ENCODE peak calls at places on chromosomes 7 and 10, in ten cellular contexts. M is gastrocnemius medialis, O is esophagus muscularis mucosa, S is tibial nerve, X is breast epithelium, W is stomach, Q is body of pancreas, N is sigmoid colon, C is uterus, I is esophagus squamous epithelium. D is an unnamed sample.

GRCh38 chr7:332646-333398 is 42.9 kb downstream of the FOXL3 start:
- DNase-seq in M (peak; percentile 25), S (peak; percentile 47), I (no peak), X (peak; percentile 80), O (no peak), W (peak; percentile 92), N (peak; percentile 86), Q (peak; percentile 90), C (peak; percentile 62), D (peak; percentile 83)

GRCh38 chr10:44979281-44980181 is 922 bp upstream of the DEPP1 start:
- DNase-seq in I (no peak), O (no peak), N (peak; percentile 66), X (no peak), M (no peak), C (peak; percentile 24), W (no peak), Q (peak; percentile 37), S (no peak), D (no peak)

GRCh38 chr10:121437596-121437995 is 160.6 kb downstream of the FGFR2 start:
- DNase-seq in I (no peak), O (no peak), S (peak; percentile 18), W (peak; percentile 27), C (peak; percentile 45), X (no peak), M (no peak), Q (no peak), N (peak; percentile 87), D (no peak)

GRCh38 chr7:42485171-42485838 is 248.3 kb upstream of the GLI3 start:
- DNase-seq in Q (no peak), M (no peak), C (no peak), S (no peak), X (no peak), O (no peak), I (no peak), N (no peak), W (no peak), D (no peak)

GRCh38 chr7:105224884-105225651 is 163.7 kb downstream of the SRPK2 start:
- DNase-seq in Q (no peak), X (no peak), W (no peak), M (no peak), C (no peak), S (no peak), I (no peak), N (no peak), O (no peak), D (no peak)

GRCh38 chr10:51397695-51398094 is 301.7 kb downstream of the CSTF2T start:
- DNase-seq in O (no peak), Q (peak; percentile 80), N (peak; percentile 73), I (no peak), S (no peak), C (peak; percentile 61), X (peak; percentile 58), W (peak; percentile 89), M (peak; percentile 64), D (peak; percentile 76)

GRCh38 chr10:80199828-80200227 is 5.5 kb downstream of the ANXA11 start:
- DNase-seq in X (no peak), S (peak; percentile 41), W (peak; percentile 41), O (no peak), N (no peak), Q (no peak), C (peak; percentile 39), M (no peak), I (no peak), D (no peak)

GRCh38 chr10:93412801-93413200 is 69.3 kb downstream of the MYOF start:
- DNase-seq in M (no peak), Q (no peak), O (no peak), X (no peak), S (no peak), I (no peak), C (no peak), N (no peak), W (no peak), D (no peak)

GRCh38 chr10:77643795-77644468 is 6.3 kb upstream of the KCNMA1 start:
- DNase-seq in I (no peak), N (no peak), W (peak; percentile 40), M (no peak), X (no peak), Q (peak; percentile 36), S (no peak), C (no peak), O (no peak), D (peak; percentile 23)

GRCh38 chr7:84271550-84271949 is 77.0 kb upstream of the SEMA3A start:
- DNase-seq in I (no peak), M (no peak), C (no peak), X (no peak), W (no peak), N (no peak), O (no peak), Q (no peak), S (no peak), D (no peak)

GRCh38 chr7:146090023-146090645 is 26.5 kb upstream of the CNTNAP2 start:
- DNase-seq in Q (no peak), I (no peak), N (no peak), O (no peak), X (no peak), W (no peak), S (no peak), M (no peak), C (no peak), D (no peak)

GRCh38 chr10:69071610-69072009 is 16.3 kb upstream of the SRGN start:
- DNase-seq in X (no peak), C (no peak), M (no peak), S (no peak), O (no peak), Q (no peak), W (no peak), N (peak; percentile 13), I (no peak), D (no peak)
- TF ChIP-seq POLR2A in X (no peak), C (no peak), M (no peak), S (no peak), O (no peak), Q (no peak), W (no peak), N (no peak), I (no peak), D (no peak)

DNA sequence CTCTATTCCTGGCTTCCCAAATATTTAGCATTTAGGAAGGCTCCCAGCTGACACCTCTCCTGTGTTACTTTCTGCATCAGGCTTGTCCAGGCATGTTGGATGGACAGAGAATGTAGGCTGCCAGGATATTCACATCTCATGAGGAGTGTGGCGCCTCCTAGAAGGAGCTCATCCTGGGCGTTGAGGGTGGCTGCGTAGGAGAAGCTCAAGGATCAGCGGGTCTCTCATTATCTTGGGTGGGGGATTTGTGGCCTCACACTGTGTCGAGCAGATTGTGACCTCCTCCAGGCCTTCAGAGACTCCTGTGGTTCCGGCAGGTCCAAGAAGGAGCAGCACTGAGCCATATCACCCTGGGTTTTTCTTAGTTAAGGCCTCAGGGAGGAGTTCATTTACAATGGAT is 8.6 kb upstream of the COBL start:
- DNase-seq in C (no peak), X (no peak), W (no peak), O (no peak), S (no peak), I (no peak), M (no peak), Q (no peak), N (no peak), D (no peak)
- TF ChIP-seq CTCF in C (no peak), X (no peak), W (no peak), O (no peak), S (no peak), I (no peak), M (no peak), Q (no peak), N (no peak), D (no peak)

GRCh38 chr10:71213761-71214440 is 1.5 kb downstream of the UNC5B start:
- DNase-seq in C (peak; percentile 68), O (no peak), S (no peak), I (no peak), M (no peak), X (peak; percentile 47), Q (peak; percentile 53), W (no peak), N (no peak), D (no peak)

GRCh38 chr10:71211053-71211452 is 1.3 kb upstream of the UNC5B start:
- DNase-seq in X (peak; percentile 22), M (no peak), W (peak; percentile 18), Q (no peak), I (no peak), S (no peak), N (no peak), C (no peak), O (no peak), D (no peak)

GRCh38 chr10:71211759-71212248 is 566 bp upstream of the UNC5B start:
- DNase-seq in N (no peak), I (no peak), M (no peak), X (no peak), Q (no peak), W (no peak), S (no peak), C (no peak), O (no peak), D (no peak)

GRCh38 chr10:71213127-71213616 is 802 bp downstream of the UNC5B start:
- DNase-seq in W (peak; percentile 79), Q (peak; percentile 67), I (no peak), M (no peak), S (no peak), X (peak; percentile 73), C (peak; percentile 52), O (no peak), N (peak; percentile 84), D (peak; percentile 87)

DNA sequence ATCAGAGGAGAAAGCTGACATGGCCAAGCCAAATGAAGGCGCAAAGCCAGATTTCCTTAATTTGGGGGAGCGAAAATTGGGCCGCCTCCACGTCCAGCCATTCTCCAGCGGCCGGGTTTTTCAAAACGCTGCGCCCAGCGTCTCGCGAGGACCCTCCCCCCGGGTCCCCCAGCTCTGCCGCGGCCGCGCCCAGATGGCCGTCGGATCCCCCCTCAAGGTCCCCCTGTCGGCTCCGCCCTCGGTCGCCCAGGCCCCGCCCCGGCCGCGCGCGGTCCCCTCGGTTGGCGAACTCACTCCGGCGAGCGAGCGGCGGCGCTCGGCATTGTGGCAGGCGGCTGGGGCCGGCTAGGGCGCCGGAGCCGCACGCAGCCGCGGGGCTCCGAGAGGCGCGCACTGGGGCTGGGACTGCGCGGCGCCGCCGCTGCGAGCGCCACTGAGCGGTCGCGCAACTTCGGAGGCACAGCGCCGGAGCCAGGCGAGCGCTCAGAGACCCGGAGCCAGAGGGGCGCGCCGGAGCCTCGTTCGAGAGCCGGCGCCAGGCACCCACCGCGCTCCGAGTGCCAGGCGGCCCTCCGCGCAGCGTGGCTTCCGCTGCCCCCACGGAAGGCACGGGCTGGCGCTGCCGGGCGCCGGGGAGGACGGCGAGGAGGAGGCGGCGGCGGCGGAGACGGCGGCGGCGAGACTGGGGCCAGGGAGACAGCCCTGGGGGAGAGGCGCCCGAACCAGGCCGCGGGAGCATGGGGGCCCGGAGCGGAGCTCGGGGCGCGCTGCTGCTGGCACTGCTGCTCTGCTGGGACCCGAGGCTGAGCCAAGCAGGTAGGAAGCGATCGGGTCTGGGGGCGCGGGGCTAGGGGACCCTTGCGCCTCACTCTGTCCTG is at the start of gene UNC5B:
- DNase-seq in C (peak; percentile 93), N (peak; percentile 94), Q (peak; percentile 92), W (peak; percentile 92), I (no peak), S (peak; percentile 79), M (peak; percentile 78), X (peak; percentile 91), O (no peak), D (peak; percentile 88)
- TF ChIP-seq POLR2A in C (peak; percentile 89), N (no peak), Q (peak; percentile 22), W (no peak), I (peak; percentile 90), S (peak; percentile 78), M (peak; percentile 86), X (no peak), O (no peak), D (peak; percentile 96)

GRCh38 chr10:97888641-97889262 is 39.1 kb downstream of the GOLGA7B start:
- DNase-seq in W (peak; percentile 67), I (no peak), S (no peak), M (no peak), N (no peak), Q (no peak), X (no peak), O (no peak), C (no peak), D (no peak)
- TF ChIP-seq CTCF in W (no peak), I (no peak), S (no peak), M (no peak), N (no peak), Q (no peak), X (no peak), O (no peak), C (no peak), D (no peak)